ENCODE peak calls at places on chromosomes 11 and 22, in eight cellular contexts. One of them, this sample, is unnamed.

GRCh38 chr11:129728571-129728970 is 87.1 kb upstream of the TMEM45B start:
- DNase-seq in aorta: no peak
- DNase-seq in LoVo: no peak
- DNase-seq in Peyer's patch: no peak
- DNase-seq in heart right ventricle: no peak
- DNase-seq in astrocyte of the spinal cord: no peak
- DNase-seq in NCI-H1105 treated with DMSO at 0.1 percent for 48 hours: peak; percentile 100
- DNase-seq in activated T-cell treated with anti-CD3 and anti-CD28 coated beads, Interleukin-2, amount 50 U/mL, for 72 hours: no peak
- DNase-seq in this sample: no peak

GRCh38 chr11:17699157-17700114 is 19.9 kb upstream of the MYOD1 start:
- DNase-seq in aorta: no peak
- DNase-seq in LoVo: no peak
- DNase-seq in Peyer's patch: no peak
- DNase-seq in heart right ventricle: no peak
- DNase-seq in astrocyte of the spinal cord: no peak
- DNase-seq in NCI-H1105 treated with DMSO at 0.1 percent for 48 hours: no peak
- DNase-seq in activated T-cell treated with anti-CD3 and anti-CD28 coated beads, Interleukin-2, amount 50 U/mL, for 72 hours: no peak
- DNase-seq in this sample: no peak

GRCh38 chr22:41052661-41053490 is 39.5 kb upstream of the EP300 start:
- DNase-seq in aorta: no peak
- DNase-seq in LoVo: peak; percentile 2
- DNase-seq in Peyer's patch: no peak
- DNase-seq in heart right ventricle: no peak
- DNase-seq in astrocyte of the spinal cord: peak; percentile 60
- DNase-seq in NCI-H1105 treated with DMSO at 0.1 percent for 48 hours: no peak
- DNase-seq in activated T-cell treated with anti-CD3 and anti-CD28 coated beads, Interleukin-2, amount 50 U/mL, for 72 hours: no peak
- DNase-seq in this sample: no peak

GRCh38 chr22:40491990-40492631 is 121.7 kb downstream of the SGSM3 start:
- DNase-seq in aorta: no peak
- DNase-seq in LoVo: no peak
- DNase-seq in Peyer's patch: no peak
- DNase-seq in heart right ventricle: no peak
- DNase-seq in astrocyte of the spinal cord: peak; percentile 43
- DNase-seq in NCI-H1105 treated with DMSO at 0.1 percent for 48 hours: no peak
- DNase-seq in activated T-cell treated with anti-CD3 and anti-CD28 coated beads, Interleukin-2, amount 50 U/mL, for 72 hours: no peak
- DNase-seq in this sample: no peak

GRCh38 chr22:39941661-39942060 is 18.5 kb upstream of the TMA7B start:
- DNase-seq in aorta: no peak
- DNase-seq in LoVo: no peak
- DNase-seq in Peyer's patch: no peak
- DNase-seq in heart right ventricle: no peak
- DNase-seq in astrocyte of the spinal cord: no peak
- DNase-seq in NCI-H1105 treated with DMSO at 0.1 percent for 48 hours: peak; percentile 43
- DNase-seq in activated T-cell treated with anti-CD3 and anti-CD28 coated beads, Interleukin-2, amount 50 U/mL, for 72 hours: no peak
- DNase-seq in this sample: no peak

GRCh38 chr11:108122166-108122628 is 830 bp downstream of the ACAT1 start:
- DNase-seq in aorta: no peak
- DNase-seq in LoVo: peak; percentile 8
- DNase-seq in Peyer's patch: no peak
- DNase-seq in heart right ventricle: no peak
- DNase-seq in astrocyte of the spinal cord: peak; percentile 31
- DNase-seq in NCI-H1105 treated with DMSO at 0.1 percent for 48 hours: peak; percentile 51
- DNase-seq in activated T-cell treated with anti-CD3 and anti-CD28 coated beads, Interleukin-2, amount 50 U/mL, for 72 hours: no peak
- DNase-seq in this sample: peak; percentile 27

GRCh38 chr11:131235328-131236298 is 134.8 kb upstream of the NTM start:
- DNase-seq in aorta: no peak
- DNase-seq in LoVo: no peak
- DNase-seq in Peyer's patch: no peak
- DNase-seq in heart right ventricle: no peak
- DNase-seq in astrocyte of the spinal cord: no peak
- DNase-seq in NCI-H1105 treated with DMSO at 0.1 percent for 48 hours: no peak
- DNase-seq in activated T-cell treated with anti-CD3 and anti-CD28 coated beads, Interleukin-2, amount 50 U/mL, for 72 hours: no peak
- DNase-seq in this sample: no peak

GRCh38 chr11:12404461-12404860 is 27.1 kb downstream of the PARVA start:
- DNase-seq in aorta: peak; percentile 59
- DNase-seq in LoVo: no peak
- DNase-seq in Peyer's patch: no peak
- DNase-seq in heart right ventricle: peak; percentile 45
- DNase-seq in astrocyte of the spinal cord: no peak
- DNase-seq in NCI-H1105 treated with DMSO at 0.1 percent for 48 hours: no peak
- DNase-seq in activated T-cell treated with anti-CD3 and anti-CD28 coated beads, Interleukin-2, amount 50 U/mL, for 72 hours: no peak
- DNase-seq in this sample: no peak

GRCh38 chr11:2092956-2093412 is 46.2 kb downstream of the IGF2 start:
- DNase-seq in aorta: peak; percentile 76
- DNase-seq in LoVo: peak; percentile 68
- DNase-seq in Peyer's patch: peak; percentile 49
- DNase-seq in heart right ventricle: peak; percentile 86
- DNase-seq in astrocyte of the spinal cord: peak; percentile 79
- DNase-seq in NCI-H1105 treated with DMSO at 0.1 percent for 48 hours: peak; percentile 96
- DNase-seq in activated T-cell treated with anti-CD3 and anti-CD28 coated beads, Interleukin-2, amount 50 U/mL, for 72 hours: peak; percentile 55
- DNase-seq in this sample: no peak

GRCh38 chr11:93577291-93577690 is 34.1 kb upstream of the SMCO4 start:
- DNase-seq in aorta: no peak
- DNase-seq in LoVo: no peak
- DNase-seq in Peyer's patch: no peak
- DNase-seq in heart right ventricle: no peak
- DNase-seq in astrocyte of the spinal cord: peak; percentile 74
- DNase-seq in NCI-H1105 treated with DMSO at 0.1 percent for 48 hours: no peak
- DNase-seq in activated T-cell treated with anti-CD3 and anti-CD28 coated beads, Interleukin-2, amount 50 U/mL, for 72 hours: no peak
- DNase-seq in this sample: no peak

GRCh38 chr11:113345978-113346377 is 31.6 kb downstream of the TTC12 start:
- DNase-seq in aorta: no peak
- DNase-seq in LoVo: no peak
- DNase-seq in Peyer's patch: no peak
- DNase-seq in heart right ventricle: no peak
- DNase-seq in astrocyte of the spinal cord: no peak
- DNase-seq in NCI-H1105 treated with DMSO at 0.1 percent for 48 hours: peak; percentile 17
- DNase-seq in activated T-cell treated with anti-CD3 and anti-CD28 coated beads, Interleukin-2, amount 50 U/mL, for 72 hours: no peak
- DNase-seq in this sample: no peak

GRCh38 chr11:120645639-120646038 is 134.1 kb downstream of the GRIK4 start:
- DNase-seq in aorta: no peak
- DNase-seq in LoVo: no peak
- DNase-seq in Peyer's patch: no peak
- DNase-seq in heart right ventricle: no peak
- DNase-seq in astrocyte of the spinal cord: peak; percentile 5
- DNase-seq in NCI-H1105 treated with DMSO at 0.1 percent for 48 hours: peak; percentile 96
- DNase-seq in activated T-cell treated with anti-CD3 and anti-CD28 coated beads, Interleukin-2, amount 50 U/mL, for 72 hours: no peak
- DNase-seq in this sample: no peak

GRCh38 chr11:130513132-130513531 is 64.7 kb downstream of the ADAMTS15 start:
- DNase-seq in aorta: peak; percentile 51
- DNase-seq in LoVo: no peak
- DNase-seq in Peyer's patch: no peak
- DNase-seq in heart right ventricle: peak; percentile 61
- DNase-seq in astrocyte of the spinal cord: peak; percentile 39
- DNase-seq in NCI-H1105 treated with DMSO at 0.1 percent for 48 hours: peak; percentile 44
- DNase-seq in activated T-cell treated with anti-CD3 and anti-CD28 coated beads, Interleukin-2, amount 50 U/mL, for 72 hours: no peak
- DNase-seq in this sample: peak; percentile 42

GRCh38 chr22:48886604-48887393 is 940.9 kb downstream of the BRD1 start:
- DNase-seq in aorta: no peak
- DNase-seq in LoVo: no peak
- DNase-seq in Peyer's patch: peak; percentile 33
- DNase-seq in heart right ventricle: no peak
- DNase-seq in astrocyte of the spinal cord: no peak
- DNase-seq in NCI-H1105 treated with DMSO at 0.1 percent for 48 hours: peak; percentile 91
- DNase-seq in activated T-cell treated with anti-CD3 and anti-CD28 coated beads, Interleukin-2, amount 50 U/mL, for 72 hours: no peak
- DNase-seq in this sample: no peak

GRCh38 chr11:68206211-68206610 is 6.9 kb downstream of the KMT5B start:
- DNase-seq in aorta: no peak
- DNase-seq in LoVo: peak; percentile 76
- DNase-seq in Peyer's patch: no peak
- DNase-seq in heart right ventricle: no peak
- DNase-seq in astrocyte of the spinal cord: peak; percentile 73
- DNase-seq in NCI-H1105 treated with DMSO at 0.1 percent for 48 hours: peak; percentile 77
- DNase-seq in activated T-cell treated with anti-CD3 and anti-CD28 coated beads, Interleukin-2, amount 50 U/mL, for 72 hours: peak; percentile 17
- DNase-seq in this sample: no peak

GRCh38 chr22:41308544-41308947 is 7.2 kb downstream of the ZC3H7B start:
- DNase-seq in aorta: no peak
- DNase-seq in LoVo: no peak
- DNase-seq in Peyer's patch: peak; percentile 91
- DNase-seq in heart right ventricle: no peak
- DNase-seq in astrocyte of the spinal cord: no peak
- DNase-seq in NCI-H1105 treated with DMSO at 0.1 percent for 48 hours: no peak
- DNase-seq in activated T-cell treated with anti-CD3 and anti-CD28 coated beads, Interleukin-2, amount 50 U/mL, for 72 hours: no peak
- DNase-seq in this sample: no peak

GRCh38 chr11:104582431-104582830 is 315.8 kb downstream of the CASP12 start:
- DNase-seq in aorta: no peak
- DNase-seq in LoVo: no peak
- DNase-seq in Peyer's patch: no peak
- DNase-seq in heart right ventricle: no peak
- DNase-seq in astrocyte of the spinal cord: no peak
- DNase-seq in NCI-H1105 treated with DMSO at 0.1 percent for 48 hours: no peak
- DNase-seq in activated T-cell treated with anti-CD3 and anti-CD28 coated beads, Interleukin-2, amount 50 U/mL, for 72 hours: no peak
- DNase-seq in this sample: no peak

GRCh38 chr11:129828301-129828836 is 12.7 kb downstream of the TMEM45B start:
- DNase-seq in aorta: no peak
- DNase-seq in LoVo: peak; percentile 74
- DNase-seq in Peyer's patch: no peak
- DNase-seq in heart right ventricle: no peak
- DNase-seq in astrocyte of the spinal cord: no peak
- DNase-seq in NCI-H1105 treated with DMSO at 0.1 percent for 48 hours: peak; percentile 89
- DNase-seq in activated T-cell treated with anti-CD3 and anti-CD28 coated beads, Interleukin-2, amount 50 U/mL, for 72 hours: no peak
- DNase-seq in this sample: no peak

GRCh38 chr11:116606060-116606459 is 166.7 kb downstream of the BUD13 start:
- DNase-seq in aorta: no peak
- DNase-seq in LoVo: no peak
- DNase-seq in Peyer's patch: no peak
- DNase-seq in heart right ventricle: no peak
- DNase-seq in astrocyte of the spinal cord: no peak
- DNase-seq in NCI-H1105 treated with DMSO at 0.1 percent for 48 hours: no peak
- DNase-seq in activated T-cell treated with anti-CD3 and anti-CD28 coated beads, Interleukin-2, amount 50 U/mL, for 72 hours: no peak
- DNase-seq in this sample: no peak

GRCh38 chr11:119315139-119316016 is 1.6 kb downstream of the MCAM start:
- DNase-seq in aorta: peak; percentile 73
- DNase-seq in LoVo: no peak
- DNase-seq in Peyer's patch: peak; percentile 74
- DNase-seq in heart right ventricle: peak; percentile 32
- DNase-seq in astrocyte of the spinal cord: no peak
- DNase-seq in NCI-H1105 treated with DMSO at 0.1 percent for 48 hours: peak; percentile 87
- DNase-seq in activated T-cell treated with anti-CD3 and anti-CD28 coated beads, Interleukin-2, amount 50 U/mL, for 72 hours: peak; percentile 58
- DNase-seq in this sample: peak; percentile 40

GRCh38 chr11:19712281-19713220 is at the start of gene NAV2:
- DNase-seq in aorta: peak; percentile 96
- DNase-seq in LoVo: peak; percentile 90
- DNase-seq in Peyer's patch: peak; percentile 93
- DNase-seq in heart right ventricle: peak; percentile 93
- DNase-seq in astrocyte of the spinal cord: peak; percentile 96
- DNase-seq in NCI-H1105 treated with DMSO at 0.1 percent for 48 hours: peak; percentile 91
- DNase-seq in activated T-cell treated with anti-CD3 and anti-CD28 coated beads, Interleukin-2, amount 50 U/mL, for 72 hours: peak; percentile 87
- DNase-seq in this sample: peak; percentile 91

GRCh38 chr11:121109916-121110656 is 9.0 kb downstream of the TECTA start:
- DNase-seq in aorta: no peak
- DNase-seq in LoVo: no peak
- DNase-seq in Peyer's patch: no peak
- DNase-seq in heart right ventricle: no peak
- DNase-seq in astrocyte of the spinal cord: no peak
- DNase-seq in NCI-H1105 treated with DMSO at 0.1 percent for 48 hours: peak; percentile 45
- DNase-seq in activated T-cell treated with anti-CD3 and anti-CD28 coated beads, Interleukin-2, amount 50 U/mL, for 72 hours: no peak
- DNase-seq in this sample: no peak

GRCh38 chr11:103326070-103326794 is 217.0 kb downstream of the DYNC2H1 start:
- DNase-seq in aorta: peak; percentile 46
- DNase-seq in LoVo: peak; percentile 62
- DNase-seq in Peyer's patch: peak; percentile 51
- DNase-seq in heart right ventricle: no peak
- DNase-seq in astrocyte of the spinal cord: peak; percentile 82
- DNase-seq in NCI-H1105 treated with DMSO at 0.1 percent for 48 hours: peak; percentile 63
- DNase-seq in activated T-cell treated with anti-CD3 and anti-CD28 coated beads, Interleukin-2, amount 50 U/mL, for 72 hours: peak; percentile 47
- DNase-seq in this sample: no peak

GRCh38 chr11:67697846-67698245 is 23.4 kb upstream of the ALDH3B2 start:
- DNase-seq in aorta: no peak
- DNase-seq in LoVo: no peak
- DNase-seq in Peyer's patch: no peak
- DNase-seq in heart right ventricle: no peak
- DNase-seq in astrocyte of the spinal cord: no peak
- DNase-seq in NCI-H1105 treated with DMSO at 0.1 percent for 48 hours: no peak
- DNase-seq in activated T-cell treated with anti-CD3 and anti-CD28 coated beads, Interleukin-2, amount 50 U/mL, for 72 hours: no peak
- DNase-seq in this sample: no peak

GRCh38 chr11:93542753-93543246 is 391 bp downstream of the SMCO4 start:
- DNase-seq in aorta: peak; percentile 60
- DNase-seq in LoVo: no peak
- DNase-seq in Peyer's patch: no peak
- DNase-seq in heart right ventricle: peak; percentile 50
- DNase-seq in astrocyte of the spinal cord: no peak
- DNase-seq in NCI-H1105 treated with DMSO at 0.1 percent for 48 hours: no peak
- DNase-seq in activated T-cell treated with anti-CD3 and anti-CD28 coated beads, Interleukin-2, amount 50 U/mL, for 72 hours: no peak
- DNase-seq in this sample: peak; percentile 45

GRCh38 chr11:134846776-134847722 is 435.0 kb upstream of the B3GAT1 start:
- DNase-seq in aorta: no peak
- DNase-seq in LoVo: no peak
- DNase-seq in Peyer's patch: no peak
- DNase-seq in heart right ventricle: no peak
- DNase-seq in astrocyte of the spinal cord: no peak
- DNase-seq in NCI-H1105 treated with DMSO at 0.1 percent for 48 hours: no peak
- DNase-seq in activated T-cell treated with anti-CD3 and anti-CD28 coated beads, Interleukin-2, amount 50 U/mL, for 72 hours: no peak
- DNase-seq in this sample: no peak

GRCh38 chr22:33110562-33111163 is 52.5 kb upstream of the SYN3 start:
- DNase-seq in aorta: no peak
- DNase-seq in LoVo: peak; percentile 8
- DNase-seq in Peyer's patch: no peak
- DNase-seq in heart right ventricle: no peak
- DNase-seq in astrocyte of the spinal cord: no peak
- DNase-seq in NCI-H1105 treated with DMSO at 0.1 percent for 48 hours: no peak
- DNase-seq in activated T-cell treated with anti-CD3 and anti-CD28 coated beads, Interleukin-2, amount 50 U/mL, for 72 hours: no peak
- DNase-seq in this sample: no peak

GRCh38 chr11:73230276-73230875 is 12.3 kb downstream of the P2RY2 start:
- DNase-seq in aorta: no peak
- DNase-seq in LoVo: no peak
- DNase-seq in Peyer's patch: peak; percentile 11
- DNase-seq in heart right ventricle: no peak
- DNase-seq in astrocyte of the spinal cord: no peak
- DNase-seq in NCI-H1105 treated with DMSO at 0.1 percent for 48 hours: no peak
- DNase-seq in activated T-cell treated with anti-CD3 and anti-CD28 coated beads, Interleukin-2, amount 50 U/mL, for 72 hours: no peak
- DNase-seq in this sample: peak; percentile 4

GRCh38 chr11:26764825-26765224 is 43.0 kb upstream of the SLC5A12 start:
- DNase-seq in aorta: no peak
- DNase-seq in LoVo: no peak
- DNase-seq in Peyer's patch: no peak
- DNase-seq in heart right ventricle: no peak
- DNase-seq in astrocyte of the spinal cord: no peak
- DNase-seq in NCI-H1105 treated with DMSO at 0.1 percent for 48 hours: no peak
- DNase-seq in activated T-cell treated with anti-CD3 and anti-CD28 coated beads, Interleukin-2, amount 50 U/mL, for 72 hours: no peak
- DNase-seq in this sample: no peak